ENCODE peak calls at places on chromosomes 3 and 15, in four cellular contexts. One of them, this sample, is unnamed.

GRCh38 chr3:102400766-102401165 is 34.0 kb upstream of the ZPLD1 start:
- DNase-seq in astrocyte: peak; percentile 90
- DNase-seq in H9: no peak
- DNase-seq in OCI-LY7: no peak
- DNase-seq in this sample: no peak

GRCh38 chr3:149547954-149548728 is 73.6 kb downstream of the TM4SF4 start:
- DNase-seq in astrocyte: peak; percentile 95
- DNase-seq in H9: no peak
- DNase-seq in OCI-LY7: no peak
- DNase-seq in this sample: peak; percentile 36

GRCh38 chr15:85381850-85382751 is 1.7 kb downstream of the AKAP13 start:
- DNase-seq in astrocyte: peak; percentile 39
- DNase-seq in H9: no peak
- DNase-seq in OCI-LY7: peak; percentile 59
- DNase-seq in this sample: no peak

GRCh38 chr3:52848617-52849016 is 13.8 kb upstream of the MUSTN1 start:
- DNase-seq in astrocyte: peak; percentile 51
- DNase-seq in H9: no peak
- DNase-seq in OCI-LY7: no peak
- DNase-seq in this sample: no peak

GRCh38 chr3:58568572-58569286 is 8.5 kb downstream of the FAM107A start:
- DNase-seq in astrocyte: peak; percentile 16
- DNase-seq in H9: peak; percentile 79
- DNase-seq in OCI-LY7: peak; percentile 65
- DNase-seq in this sample: peak; percentile 81

GRCh38 chr15:45759910-45760309 is 125.1 kb downstream of the SQOR start:
- DNase-seq in astrocyte: no peak
- DNase-seq in H9: no peak
- DNase-seq in OCI-LY7: no peak
- DNase-seq in this sample: no peak

GRCh38 chr3:109480014-109480413 is 142.7 kb upstream of the DPPA4 start:
- DNase-seq in astrocyte: no peak
- DNase-seq in H9: no peak
- DNase-seq in OCI-LY7: no peak
- DNase-seq in this sample: no peak

GRCh38 chr15:64810499-64811326 is 14.7 kb downstream of the PIF1 start:
- DNase-seq in astrocyte: no peak
- DNase-seq in H9: peak; percentile 88
- DNase-seq in OCI-LY7: no peak
- DNase-seq in this sample: peak; percentile 86

GRCh38 chr3:194632983-194633348 is 253 bp downstream of the TMEM44 start:
- DNase-seq in astrocyte: no peak
- DNase-seq in H9: no peak
- DNase-seq in OCI-LY7: no peak
- DNase-seq in this sample: no peak

GRCh38 chr3:64612916-64613526 is 74.8 kb downstream of the ADAMTS9 start:
- DNase-seq in astrocyte: peak; percentile 9
- DNase-seq in H9: no peak
- DNase-seq in OCI-LY7: no peak
- DNase-seq in this sample: peak; percentile 12

GRCh38 chr15:95446854-95447253 is 883.6 kb upstream of the NR2F2 start:
- DNase-seq in astrocyte: no peak
- DNase-seq in H9: no peak
- DNase-seq in OCI-LY7: peak; percentile 1
- DNase-seq in this sample: no peak

GRCh38 chr3:42735021-42735420 is 32.4 kb upstream of the HHATL start:
- DNase-seq in astrocyte: no peak
- DNase-seq in H9: peak; percentile 31
- DNase-seq in OCI-LY7: no peak
- DNase-seq in this sample: no peak

GRCh38 chr3:167976880-167977498 is 118.7 kb downstream of the GOLIM4 start:
- DNase-seq in astrocyte: no peak
- DNase-seq in H9: no peak
- DNase-seq in OCI-LY7: no peak
- DNase-seq in this sample: no peak

GRCh38 chr15:65940618-65940909 is 71.3 kb downstream of the RAB11A start:
- DNase-seq in astrocyte: peak; percentile 56
- DNase-seq in H9: no peak
- DNase-seq in OCI-LY7: no peak
- DNase-seq in this sample: no peak

GRCh38 chr15:89492111-89492641 is 4.2 kb downstream of the RHCG start:
- DNase-seq in astrocyte: no peak
- DNase-seq in H9: peak; percentile 82
- DNase-seq in OCI-LY7: peak; percentile 29
- DNase-seq in this sample: peak; percentile 83

DNA sequence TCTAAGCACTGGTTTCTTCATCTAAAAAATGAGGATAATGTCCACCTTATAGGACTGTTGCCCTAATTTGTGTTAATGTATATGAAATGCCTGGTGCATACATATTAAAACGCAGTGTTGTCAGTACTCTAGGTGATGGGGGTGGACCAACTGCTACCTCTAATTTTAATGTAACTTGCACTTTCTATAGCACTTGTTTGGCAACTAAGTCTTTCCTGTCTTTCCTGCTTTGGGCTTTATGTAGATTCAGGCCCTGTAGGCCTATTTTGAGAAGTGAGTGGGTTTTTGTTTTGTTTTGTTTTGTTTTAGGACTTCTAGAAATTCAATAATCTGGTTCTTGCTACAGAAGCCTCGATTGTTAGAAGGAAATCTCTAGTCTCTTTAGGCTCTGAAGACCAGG is 21.2 kb downstream of the SLC7A14 start:
- DNase-seq in astrocyte: no peak
- DNase-seq in H9: no peak
- DNase-seq in OCI-LY7: no peak
- DNase-seq in this sample: no peak
- H3K4me2 ChIP-seq in astrocyte: no peak overlapping the region
- H3K4me2 ChIP-seq in H9: no peak overlapping the region
- H3K4me2 ChIP-seq in OCI-LY7: no peak overlapping the region
- H3K4me2 ChIP-seq in this sample: no peak overlapping the region

GRCh38 chr3:133413166-133414020 is 13.5 kb downstream of the BFSP2 start:
- DNase-seq in astrocyte: no peak
- DNase-seq in H9: no peak
- DNase-seq in OCI-LY7: no peak
- DNase-seq in this sample: no peak
- H2AFZ ChIP-seq in astrocyte: peak overlapping the region; percentile 44
- H2AFZ ChIP-seq in H9: no peak overlapping the region
- H2AFZ ChIP-seq in OCI-LY7: no peak overlapping the region
- H2AFZ ChIP-seq in this sample: peak overlapping the region; percentile 92

GRCh38 chr15:58331903-58332675 is 99.7 kb upstream of the LIPC start:
- DNase-seq in astrocyte: peak; percentile 100
- DNase-seq in H9: peak; percentile 79
- DNase-seq in OCI-LY7: peak; percentile 54
- DNase-seq in this sample: peak; percentile 54

GRCh38 chr15:58330468-58330793 is 101.4 kb upstream of the LIPC start:
- DNase-seq in astrocyte: no peak
- DNase-seq in H9: no peak
- DNase-seq in OCI-LY7: no peak
- DNase-seq in this sample: no peak

GRCh38 chr15:58332676-58333400 is 99.0 kb upstream of the LIPC start:
- DNase-seq in astrocyte: peak; percentile 47
- DNase-seq in H9: no peak
- DNase-seq in OCI-LY7: no peak
- DNase-seq in this sample: no peak

GRCh38 chr15:58330836-58331561 is 100.8 kb upstream of the LIPC start:
- DNase-seq in astrocyte: no peak
- DNase-seq in H9: no peak
- DNase-seq in OCI-LY7: peak; percentile 19
- DNase-seq in this sample: no peak

GRCh38 chr15:58331562-58331902 is 100.3 kb upstream of the LIPC start:
- DNase-seq in astrocyte: no peak
- DNase-seq in H9: no peak
- DNase-seq in OCI-LY7: no peak
- DNase-seq in this sample: no peak
- H3K4me2 ChIP-seq in astrocyte: peak overlapping the region; percentile 71
- H3K4me2 ChIP-seq in H9: no peak overlapping the region
- H3K4me2 ChIP-seq in OCI-LY7: peak overlapping the region; percentile 65
- H3K4me2 ChIP-seq in this sample: peak overlapping the region; percentile 43

GRCh38 chr3:141272906-141273662 is 41.5 kb downstream of the PXYLP1 start:
- DNase-seq in astrocyte: no peak
- DNase-seq in H9: no peak
- DNase-seq in OCI-LY7: no peak
- DNase-seq in this sample: no peak

GRCh38 chr3:141274411-141275031 is 42.9 kb downstream of the PXYLP1 start:
- DNase-seq in astrocyte: no peak
- DNase-seq in H9: no peak
- DNase-seq in OCI-LY7: no peak
- DNase-seq in this sample: no peak

GRCh38 chr3:141268791-141269190 is 37.2 kb downstream of the PXYLP1 start:
- DNase-seq in astrocyte: no peak
- DNase-seq in H9: no peak
- DNase-seq in OCI-LY7: no peak
- DNase-seq in this sample: no peak

GRCh38 chr3:141273700-141274410 is 42.2 kb downstream of the PXYLP1 start:
- DNase-seq in astrocyte: no peak
- DNase-seq in H9: no peak
- DNase-seq in OCI-LY7: no peak
- DNase-seq in this sample: no peak

DNA sequence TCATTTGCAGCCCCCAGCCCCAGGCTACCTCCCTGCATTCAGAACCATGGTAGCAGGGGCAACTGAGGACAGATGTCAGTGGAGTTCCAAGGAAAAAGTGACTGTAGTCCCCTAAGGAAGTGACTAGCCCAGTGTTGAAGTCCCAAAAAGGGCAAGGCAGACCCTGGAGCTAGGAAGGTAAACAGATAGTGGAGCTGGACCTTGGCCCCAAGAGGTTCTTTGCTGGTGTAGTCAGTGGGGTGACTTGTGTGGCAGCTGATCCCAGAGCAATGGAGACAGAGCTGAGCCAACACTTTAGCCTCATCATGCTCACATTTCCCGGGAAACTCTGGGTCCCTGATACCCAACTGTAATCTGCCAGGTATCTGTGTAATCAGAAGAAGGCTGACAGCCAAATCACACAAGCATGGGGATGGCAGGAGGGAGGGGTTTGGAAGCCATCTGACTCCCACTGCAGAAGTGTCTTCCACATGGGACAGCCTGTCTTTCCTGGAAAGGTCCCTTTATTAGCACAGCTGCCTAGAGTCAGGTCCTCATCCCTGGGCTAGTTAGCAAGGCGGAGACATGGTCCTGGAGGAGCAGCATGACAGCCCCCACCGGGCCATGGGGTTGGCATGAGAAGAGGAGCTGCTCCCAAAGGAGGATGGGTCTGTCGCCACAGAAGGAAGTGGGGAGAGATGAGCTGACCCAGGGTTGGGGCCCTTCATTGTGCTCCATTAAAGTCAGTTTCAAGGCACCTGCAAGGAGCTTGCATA is 39.8 kb downstream of the PXYLP1 start:
- DNase-seq in astrocyte: no peak
- DNase-seq in H9: no peak
- DNase-seq in OCI-LY7: no peak
- DNase-seq in this sample: no peak
- H2AFZ ChIP-seq in astrocyte: no peak overlapping the region
- H2AFZ ChIP-seq in H9: no peak overlapping the region
- H2AFZ ChIP-seq in OCI-LY7: no peak overlapping the region
- H2AFZ ChIP-seq in this sample: no peak overlapping the region

GRCh38 chr15:73752817-73753214 is 335 bp downstream of the INSYN1 start:
- DNase-seq in astrocyte: no peak
- DNase-seq in H9: no peak
- DNase-seq in OCI-LY7: no peak
- DNase-seq in this sample: peak; percentile 70
- H3K4me2 ChIP-seq in astrocyte: peak overlapping the region; percentile 89
- H3K4me2 ChIP-seq in H9: peak overlapping the region; percentile 74
- H3K4me2 ChIP-seq in OCI-LY7: no peak overlapping the region
- H3K4me2 ChIP-seq in this sample: peak overlapping the region; percentile 93

This sample was measured in GM23338.